ENCODE peak calls at places on chromosomes 11 and 22, in four cellular contexts. G is cardiac muscle cell; S is stimulated activated CD4-positive, alpha-beta T cell treated with anti-CD3 and anti-CD28 coated beads, Interleukin-1b, Interleukin-23, amount 100 ng/mL, for 1 hour; Z is nucleus accumbens. U is an unnamed sample.

GRCh38 chr11:12845739-12846358 is 163.3 kb upstream of the RASSF10 start:
- DNase-seq in G (peak), S (no peak), Z (peak), U (no peak)

GRCh38 chr11:32034149-32034548 is 56.7 kb upstream of the RCN1 start:
- DNase-seq in G (no peak), S (no peak), Z (no peak), U (no peak)

GRCh38 chr11:21514298-21514697 is 678.6 kb upstream of the ANO5 start:
- DNase-seq in G (peak), S (no peak), Z (no peak), U (no peak)

GRCh38 chr22:45129703-45130524 is 33.8 kb upstream of the NUP50 start:
- DNase-seq in G (no peak), S (no peak), Z (no peak), U (no peak)

GRCh38 chr11:127106142-127106541 is 105.6 kb upstream of the KIRREL3 start:
- DNase-seq in G (peak), S (no peak), Z (no peak), U (no peak)

GRCh38 chr11:59802639-59803176 is 7.9 kb downstream of the MRPL16 start:
- DNase-seq in G (peak), S (peak), Z (no peak), U (no peak)

GRCh38 chr11:128848815-128849455 is 18.2 kb downstream of the KCNJ1 start:
- DNase-seq in G (peak), S (peak), Z (no peak), U (no peak)

GRCh38 chr11:119089319-119089718 is 4.6 kb downstream of the HMBS start:
- DNase-seq in G (no peak), S (no peak), Z (no peak), U (no peak)

GRCh38 chr11:8610532-8611116 is 16.6 kb upstream of the STK33 start:
- DNase-seq in G (no peak), S (no peak), Z (peak), U (no peak)

GRCh38 chr11:11028017-11028692 is 170.3 kb upstream of the ZBED5 start:
- DNase-seq in G (peak), S (peak), Z (peak), U (peak)

U was measured in posterior cingulate gyrus.